ENCODE peak calls at places on chromosomes 6 and 20, in four cellular contexts. F is H9, D is AG04449, N is cardiac muscle cell. Q is an unnamed sample.

GRCh38 chr6:140779991-140780596 is 1352.6 kb upstream of the GJE1 start:
- DNase-seq in D (no peak), F (no peak), N (no peak), Q (no peak)

GRCh38 chr6:45587229-45588060 is 209.7 kb upstream of the SUPT3H start:
- DNase-seq in F (no peak), N (no peak), D (no peak), Q (no peak)

GRCh38 chr20:35721219-35721618 is 20.8 kb downstream of the RBM39 start:
- DNase-seq in F (no peak), D (no peak), N (no peak), Q (no peak)

GRCh38 chr6:142867355-142867801 is 77.6 kb downstream of the HIVEP2 start:
- DNase-seq in N (no peak), D (no peak), F (no peak), Q (no peak)

GRCh38 chr6:142867988-142868818 is 76.8 kb downstream of the HIVEP2 start:
- DNase-seq in F (no peak), D (no peak), N (peak; percentile 83), Q (no peak)

GRCh38 chr6:79257381-79258205 is 23.1 kb upstream of the HMGN3 start:
- DNase-seq in D (no peak), F (no peak), N (no peak), Q (no peak)

GRCh38 chr6:29603456-29603855 is 18.5 kb downstream of the OR2H2 start:
- DNase-seq in N (no peak), D (no peak), F (no peak), Q (no peak)

GRCh38 chr20:57738484-57738883 is 28.7 kb upstream of the PMEPA1 start:
- DNase-seq in D (no peak), N (no peak), F (no peak), Q (no peak)

GRCh38 chr6:120378582-120379220 is 955.6 kb downstream of the TBC1D32 start:
- DNase-seq in F (no peak), N (peak; percentile 73), D (no peak), Q (no peak)

GRCh38 chr6:137827977-137828815 is 38.9 kb upstream of the TNFAIP3 start:
- DNase-seq in D (no peak), F (no peak), N (no peak), Q (no peak)

GRCh38 chr20:59526242-59527225 is 77.8 kb upstream of the PHACTR3 start:
- DNase-seq in N (peak; percentile 17), F (peak; percentile 43), D (no peak), Q (no peak)

GRCh38 chr20:63533871-63534393 is 3.2 kb downstream of the PTK6 start:
- DNase-seq in N (no peak), F (no peak), D (no peak), Q (peak; percentile 13)

GRCh38 chr6:108677357-108677756 is 116.6 kb downstream of the FOXO3 start:
- DNase-seq in D (no peak), N (no peak), F (no peak), Q (no peak)

GRCh38 chr6:5422321-5422915 is 161.1 kb downstream of the FARS2 start:
- DNase-seq in F (peak; percentile 71), N (peak; percentile 32), D (no peak), Q (peak; percentile 14)

GRCh38 chr20:56289652-56290051 is 41.1 kb downstream of the MC3R start:
- DNase-seq in D (no peak), N (no peak), F (no peak), Q (no peak)

GRCh38 chr20:48405909-48406308 is 421.9 kb downstream of the PREX1 start:
- DNase-seq in D (no peak), N (no peak), F (peak; percentile 82), Q (no peak)

GRCh38 chr20:57708694-57709673 is 831 bp downstream of the PMEPA1 start:
- DNase-seq in N (peak; percentile 35), D (no peak), F (no peak), Q (peak; percentile 54)

GRCh38 chr6:1312444-1313363 is 806 bp downstream of the FOXQ1 start:
- DNase-seq in N (peak; percentile 13), D (no peak), F (peak; percentile 67), Q (peak; percentile 54)

GRCh38 chr20:51680067-51680749 is 88.0 kb downstream of the ATP9A start:
- DNase-seq in N (no peak), D (no peak), F (no peak), Q (no peak)

GRCh38 chr6:18187701-18188100 is 32.5 kb downstream of the KDM1B start:
- DNase-seq in N (no peak), F (no peak), D (no peak), Q (no peak)

GRCh38 chr20:17953935-17954334 is 14.7 kb downstream of the SNX5 start:
- DNase-seq in D (no peak), F (no peak), N (no peak), Q (no peak)

GRCh38 chr20:20497242-20497985 is 129.5 kb downstream of the INSM1 start:
- DNase-seq in F (no peak), D (no peak), N (no peak), Q (no peak)

GRCh38 chr6:90146914-90147668 is 149.6 kb downstream of the BACH2 start:
- DNase-seq in N (no peak), F (no peak), D (no peak), Q (no peak)

GRCh38 chr6:40341726-40342125 is 245.4 kb downstream of the LRFN2 start:
- DNase-seq in D (no peak), F (peak; percentile 7), N (no peak), Q (no peak)

GRCh38 chr6:2816158-2816557 is 25.5 kb downstream of the SERPINB1 start:
- DNase-seq in N (no peak), F (no peak), D (no peak), Q (no peak)

GRCh38 chr20:31475032-31475431 is at the start of the genes DEFB124 and REM1:
- DNase-seq in F (peak; percentile 57), D (no peak), N (no peak), Q (no peak)

GRCh38 chr6:168518348-168518745 is 77.4 kb downstream of the SMOC2 start:
- DNase-seq in D (no peak), F (no peak), N (no peak), Q (no peak)

GRCh38 chr20:19498756-19499155 is 259.3 kb upstream of the RIN2 start:
- DNase-seq in N (no peak), F (no peak), D (no peak), Q (no peak)

GRCh38 chr6:30258204-30258603 is 45.0 kb upstream of the TRIM26 start:
- DNase-seq in D (no peak), N (no peak), F (no peak), Q (no peak)

GRCh38 chr20:35541118-35541782 is 628 bp upstream of the ERGIC3 start:
- DNase-seq in D (no peak), F (no peak), N (peak; percentile 19), Q (no peak)

GRCh38 chr20:50294164-50295088 is 103.8 kb downstream of the CEBPB start:
- DNase-seq in D (no peak), F (peak; percentile 45), N (no peak), Q (no peak)

GRCh38 chr20:9686001-9686400 is 152.9 kb downstream of the PAK5 start:
- DNase-seq in F (no peak), N (no peak), D (no peak), Q (no peak)

GRCh38 chr6:22468566-22468965 is 100.8 kb upstream of the HDGFL1 start:
- DNase-seq in F (no peak), D (no peak), N (no peak), Q (no peak)

GRCh38 chr6:166612471-166612881 is 14.6 kb downstream of the RPS6KA2 start:
- DNase-seq in N (no peak), D (no peak), F (no peak), Q (peak; percentile 36)

DNA sequence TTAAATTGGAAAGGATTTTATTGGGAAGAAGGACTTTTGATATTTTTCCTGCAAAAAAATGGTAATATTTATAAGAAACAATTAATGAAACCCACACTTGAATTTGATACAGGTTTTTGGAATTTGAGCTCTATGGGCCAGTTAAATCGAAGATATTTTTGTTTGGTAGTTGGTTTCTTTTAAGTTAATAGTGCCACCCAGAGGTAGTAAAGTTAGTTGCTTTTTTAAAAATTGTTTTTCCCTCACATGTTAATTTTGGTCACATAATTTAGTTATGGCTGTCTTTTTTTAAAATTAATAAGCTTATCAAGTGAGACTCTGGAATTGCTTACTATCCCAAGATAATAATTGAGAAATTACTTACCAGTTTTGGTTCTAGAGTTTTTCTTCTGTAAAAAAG is 7.1 kb downstream of the PRIM2 start:
- DNase-seq in D (no peak), F (no peak), N (no peak), Q (no peak)
- TF ChIP-seq CTCF in D (no peak), F (peak; percentile 60), N (peak; percentile 48), Q (peak; percentile 19)

GRCh38 chr20:61313396-61313795 is 61.3 kb downstream of the CDH4 start:
- DNase-seq in F (no peak), N (no peak), D (no peak), Q (no peak)
- TF ChIP-seq CTCF in F (no peak), N (no peak), D (no peak), Q (no peak)

DNA sequence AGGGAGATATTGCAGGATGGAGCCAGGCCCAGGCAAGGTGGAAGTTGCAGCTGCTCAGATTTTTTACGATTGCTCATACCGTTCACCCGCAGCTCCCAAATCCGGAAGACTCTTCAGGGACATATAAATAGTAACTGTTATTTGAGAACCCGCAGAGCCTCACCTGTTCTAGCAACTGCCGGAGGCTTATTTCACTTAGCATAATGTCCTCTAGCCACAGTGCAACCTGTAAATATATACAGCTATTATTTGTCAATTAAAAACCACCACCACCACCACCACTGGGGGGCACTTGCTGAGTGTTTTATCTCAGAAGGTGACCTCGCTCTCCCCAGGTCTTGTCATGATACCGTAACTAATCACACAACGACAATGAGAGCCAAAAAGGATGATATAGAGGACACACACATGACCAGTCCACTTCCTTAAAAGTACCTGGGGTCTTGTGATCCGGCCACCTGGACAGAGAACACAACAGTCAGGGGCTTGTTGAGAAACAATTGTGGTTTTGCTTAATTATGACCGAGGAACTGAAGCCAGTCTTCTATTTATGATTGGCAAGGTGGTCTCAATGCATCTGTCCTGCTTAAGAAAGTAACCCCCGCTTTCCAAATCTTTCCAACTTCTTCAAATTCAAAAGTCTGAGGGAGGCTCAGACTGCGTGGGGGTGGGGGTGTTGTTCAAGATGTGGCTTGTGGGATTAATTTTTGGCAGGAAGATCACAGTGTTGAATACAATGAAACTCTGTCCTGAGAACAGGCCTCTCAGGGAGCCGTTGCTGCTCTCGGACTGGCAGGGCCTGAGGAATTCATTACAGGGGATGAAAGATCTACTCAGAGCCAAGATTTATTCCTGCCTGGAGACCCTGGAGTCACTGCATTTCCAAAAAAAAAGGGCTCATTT is 107.7 kb upstream of the PRND start:
- DNase-seq in N (peak; percentile 44), F (peak; percentile 57), D (no peak), Q (peak; percentile 23)
- TF ChIP-seq CTCF in N (peak; percentile 55), F (peak; percentile 66), D (peak; percentile 11), Q (no peak)

GRCh38 chr20:62407221-62407992 is at the start of gene CABLES2:
- DNase-seq in F (peak; percentile 91), D (peak; percentile 50), N (peak; percentile 96), Q (peak; percentile 93)
- TF ChIP-seq CTCF in F (no peak), D (no peak), N (no peak), Q (no peak)

DNA sequence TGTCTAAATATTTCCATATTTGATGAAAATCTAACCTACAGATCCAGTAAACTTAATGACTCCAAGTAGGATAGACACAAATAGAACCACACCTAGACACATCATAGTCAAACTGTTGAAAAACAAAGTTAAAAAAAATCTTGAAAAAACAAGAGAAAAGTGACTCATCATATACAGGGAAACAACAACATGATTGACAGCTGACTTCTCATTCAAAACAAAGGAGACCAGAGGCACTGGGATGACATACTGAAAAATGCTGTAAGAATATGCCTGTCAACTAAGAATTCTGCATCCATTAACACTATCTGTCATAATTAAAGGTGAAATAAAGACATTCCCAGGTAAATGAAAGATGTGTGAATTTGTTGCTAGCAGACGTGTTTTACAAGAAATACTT is 38.8 kb downstream of the BMP2 start:
- DNase-seq in F (no peak), D (no peak), N (no peak), Q (no peak)
- TF ChIP-seq CTCF in F (no peak), D (no peak), N (no peak), Q (no peak)

Q was measured in nephron progenitor cell.